ENCODE peak calls at places on chromosomes 13 and 19, in nine cellular contexts. One of them, this sample, is unnamed.

GRCh38 chr19:49336482-49337266 is 1.5 kb downstream of the CD37 start:
- DNase-seq in GM12891: no peak
- DNase-seq in stromal cell of bone marrow: no peak
- DNase-seq in Kasumi-1: no peak
- DNase-seq in MM.1S: no peak
- DNase-seq in GDM1: no peak
- DNase-seq in cardiac muscle cell: no peak
- DNase-seq in GM23248: no peak
- DNase-seq in fibroblast of lung: no peak
- DNase-seq in this sample: no peak

GRCh38 chr19:44846455-44847143 is 502 bp downstream of the NECTIN2 start:
- DNase-seq in GM12891: no peak
- DNase-seq in stromal cell of bone marrow: no peak
- DNase-seq in Kasumi-1: no peak
- DNase-seq in MM.1S: no peak
- DNase-seq in GDM1: no peak
- DNase-seq in cardiac muscle cell: peak
- DNase-seq in GM23248: peak
- DNase-seq in fibroblast of lung: peak
- DNase-seq in this sample: no peak

GRCh38 chr19:1106841-1107654 is 3.3 kb downstream of the GPX4 start:
- DNase-seq in GM12891: no peak
- DNase-seq in stromal cell of bone marrow: no peak
- DNase-seq in Kasumi-1: peak
- DNase-seq in MM.1S: no peak
- DNase-seq in GDM1: no peak
- DNase-seq in cardiac muscle cell: peak
- DNase-seq in GM23248: peak
- DNase-seq in fibroblast of lung: peak
- DNase-seq in this sample: no peak

GRCh38 chr13:50915562-50915961 is 6.0 kb downstream of the RNASEH2B start:
- DNase-seq in GM12891: no peak
- DNase-seq in stromal cell of bone marrow: no peak
- DNase-seq in Kasumi-1: peak
- DNase-seq in MM.1S: no peak
- DNase-seq in GDM1: no peak
- DNase-seq in cardiac muscle cell: no peak
- DNase-seq in GM23248: no peak
- DNase-seq in fibroblast of lung: no peak
- DNase-seq in this sample: peak

GRCh38 chr19:45601524-45602522 is at the start of gene GPR4:
- DNase-seq in GM12891: no peak
- DNase-seq in stromal cell of bone marrow: no peak
- DNase-seq in Kasumi-1: no peak
- DNase-seq in MM.1S: no peak
- DNase-seq in GDM1: no peak
- DNase-seq in cardiac muscle cell: peak
- DNase-seq in GM23248: peak
- DNase-seq in fibroblast of lung: no peak
- DNase-seq in this sample: no peak

GRCh38 chr13:94210826-94211225 is 268.7 kb downstream of the DCT start:
- DNase-seq in GM12891: no peak
- DNase-seq in stromal cell of bone marrow: no peak
- DNase-seq in Kasumi-1: no peak
- DNase-seq in MM.1S: no peak
- DNase-seq in GDM1: no peak
- DNase-seq in cardiac muscle cell: no peak
- DNase-seq in GM23248: no peak
- DNase-seq in fibroblast of lung: no peak
- DNase-seq in this sample: no peak

GRCh38 chr13:66076417-66076816 is 1153.7 kb downstream of the PCDH9 start:
- DNase-seq in GM12891: no peak
- DNase-seq in stromal cell of bone marrow: peak
- DNase-seq in Kasumi-1: peak
- DNase-seq in MM.1S: no peak
- DNase-seq in GDM1: no peak
- DNase-seq in cardiac muscle cell: no peak
- DNase-seq in GM23248: no peak
- DNase-seq in fibroblast of lung: peak
- DNase-seq in this sample: no peak

GRCh38 chr19:16394111-16394510 is 69.5 kb downstream of the KLF2 start:
- DNase-seq in GM12891: no peak
- DNase-seq in stromal cell of bone marrow: no peak
- DNase-seq in Kasumi-1: no peak
- DNase-seq in MM.1S: no peak
- DNase-seq in GDM1: no peak
- DNase-seq in cardiac muscle cell: no peak
- DNase-seq in GM23248: no peak
- DNase-seq in fibroblast of lung: no peak
- DNase-seq in this sample: no peak

GRCh38 chr19:55208880-55209429 is 346 bp downstream of the PTPRH start:
- DNase-seq in GM12891: no peak
- DNase-seq in stromal cell of bone marrow: no peak
- DNase-seq in Kasumi-1: peak
- DNase-seq in MM.1S: no peak
- DNase-seq in GDM1: no peak
- DNase-seq in cardiac muscle cell: no peak
- DNase-seq in GM23248: no peak
- DNase-seq in fibroblast of lung: no peak
- DNase-seq in this sample: no peak

GRCh38 chr13:32323912-32324311 is 8.6 kb downstream of the BRCA2 start:
- DNase-seq in GM12891: no peak
- DNase-seq in stromal cell of bone marrow: peak
- DNase-seq in Kasumi-1: no peak
- DNase-seq in MM.1S: no peak
- DNase-seq in GDM1: no peak
- DNase-seq in cardiac muscle cell: no peak
- DNase-seq in GM23248: peak
- DNase-seq in fibroblast of lung: peak
- DNase-seq in this sample: no peak

GRCh38 chr19:50461066-50461875 is 15.0 kb upstream of the EMC10 start:
- DNase-seq in GM12891: peak
- DNase-seq in stromal cell of bone marrow: peak
- DNase-seq in Kasumi-1: peak
- DNase-seq in MM.1S: peak
- DNase-seq in GDM1: peak
- DNase-seq in cardiac muscle cell: peak
- DNase-seq in GM23248: peak
- DNase-seq in fibroblast of lung: peak
- DNase-seq in this sample: peak

GRCh38 chr13:42048625-42049453 is at the start of gene DGKH:
- DNase-seq in GM12891: peak
- DNase-seq in stromal cell of bone marrow: peak
- DNase-seq in Kasumi-1: peak
- DNase-seq in MM.1S: peak
- DNase-seq in GDM1: peak
- DNase-seq in cardiac muscle cell: peak
- DNase-seq in GM23248: peak
- DNase-seq in fibroblast of lung: peak
- DNase-seq in this sample: peak

This sample was measured in OCI-LY7.